ENCODE peak calls at places on chromosomes 1 and 21, in eight cellular contexts. X is foreskin keratinocyte; C is body of pancreas; D is CD4-positive, alpha-beta T cell; A is activated CD8-positive, alpha-beta T cell treated with anti-CD3 and anti-CD28 coated beads for 36 hours; H is glutamatergic neuron; E is Calu3; U is Peyer's patch. R is an unnamed sample.

GRCh38 chr1:162678439-162678838 is 46.2 kb downstream of the DDR2 start:
- DNase-seq in X (no peak), C (peak; percentile 19), D (no peak), A (no peak), H (no peak), E (no peak), U (no peak), R (no peak)

GRCh38 chr21:36699026-36699545 is at the start of gene SIM2:
- DNase-seq in X (no peak), C (no peak), D (no peak), A (no peak), H (peak; percentile 66), E (peak; percentile 77), U (no peak), R (no peak)

GRCh38 chr1:205456868-205457724 is 1.3 kb upstream of the BLACAT1 start:
- DNase-seq in X (no peak), C (no peak), D (no peak), A (no peak), H (peak; percentile 73), E (peak; percentile 43), U (no peak), R (no peak)

GRCh38 chr1:183051546-183051945 is 28.3 kb downstream of the LAMC1 start:
- DNase-seq in X (no peak), C (no peak), D (no peak), A (no peak), H (no peak), E (no peak), U (no peak), R (no peak)

GRCh38 chr1:16124377-16125087 is 31.3 kb downstream of the EPHA2 start:
- DNase-seq in X (no peak), C (no peak), D (no peak), A (no peak), H (no peak), E (no peak), U (no peak), R (no peak)

GRCh38 chr1:12229835-12230548 is at the start of gene VPS13D:
- DNase-seq in X (no peak), C (peak; percentile 83), D (peak; percentile 80), A (peak; percentile 89), H (peak; percentile 90), E (peak; percentile 82), U (peak; percentile 92), R (peak; percentile 83)

GRCh38 chr1:213931804-213932203 is 56.0 kb upstream of the PROX1 start:
- DNase-seq in X (no peak), C (no peak), D (no peak), A (no peak), H (peak; percentile 32), E (no peak), U (no peak), R (no peak)

GRCh38 chr1:103788377-103788776 is 38.7 kb downstream of the AMY1C start:
- DNase-seq in X (no peak), C (no peak), D (no peak), A (no peak), H (no peak), E (peak; percentile 1), U (no peak), R (no peak)

GRCh38 chr1:24297187-24297851 is 21.8 kb upstream of the GRHL3 start:
- DNase-seq in X (no peak), C (no peak), D (no peak), A (no peak), H (no peak), E (no peak), U (no peak), R (no peak)

GRCh38 chr1:161956097-161956496 is 67.6 kb downstream of the OLFML2B start:
- DNase-seq in X (no peak), C (no peak), D (no peak), A (no peak), H (no peak), E (no peak), U (no peak), R (no peak)

GRCh38 chr1:115280073-115280472 is 58.0 kb downstream of the NGF start:
- DNase-seq in X (no peak), C (peak; percentile 17), D (no peak), A (peak; percentile 6), H (no peak), E (no peak), U (no peak), R (no peak)

GRCh38 chr1:31934706-31935629 is 3.2 kb downstream of the PTP4A2 start:
- DNase-seq in X (no peak), C (no peak), D (no peak), A (peak; percentile 63), H (no peak), E (no peak), U (peak; percentile 49), R (no peak)

GRCh38 chr1:51567653-51568052 is 48.6 kb upstream of the EPS15 start:
- DNase-seq in X (no peak), C (peak; percentile 17), D (no peak), A (no peak), H (no peak), E (peak; percentile 23), U (no peak), R (no peak)

GRCh38 chr1:51570063-51570720 is 46.7 kb upstream of the OSBPL9 start:
- DNase-seq in X (no peak), C (no peak), D (no peak), A (no peak), H (no peak), E (no peak), U (no peak), R (no peak)

GRCh38 chr1:51568231-51568935 is 48.5 kb upstream of the OSBPL9 start:
- DNase-seq in X (no peak), C (no peak), D (no peak), A (no peak), H (no peak), E (no peak), U (no peak), R (no peak)

GRCh38 chr1:51572365-51572764 is 44.5 kb upstream of the OSBPL9 start:
- DNase-seq in X (no peak), C (no peak), D (no peak), A (no peak), H (no peak), E (no peak), U (no peak), R (no peak)

DNA sequence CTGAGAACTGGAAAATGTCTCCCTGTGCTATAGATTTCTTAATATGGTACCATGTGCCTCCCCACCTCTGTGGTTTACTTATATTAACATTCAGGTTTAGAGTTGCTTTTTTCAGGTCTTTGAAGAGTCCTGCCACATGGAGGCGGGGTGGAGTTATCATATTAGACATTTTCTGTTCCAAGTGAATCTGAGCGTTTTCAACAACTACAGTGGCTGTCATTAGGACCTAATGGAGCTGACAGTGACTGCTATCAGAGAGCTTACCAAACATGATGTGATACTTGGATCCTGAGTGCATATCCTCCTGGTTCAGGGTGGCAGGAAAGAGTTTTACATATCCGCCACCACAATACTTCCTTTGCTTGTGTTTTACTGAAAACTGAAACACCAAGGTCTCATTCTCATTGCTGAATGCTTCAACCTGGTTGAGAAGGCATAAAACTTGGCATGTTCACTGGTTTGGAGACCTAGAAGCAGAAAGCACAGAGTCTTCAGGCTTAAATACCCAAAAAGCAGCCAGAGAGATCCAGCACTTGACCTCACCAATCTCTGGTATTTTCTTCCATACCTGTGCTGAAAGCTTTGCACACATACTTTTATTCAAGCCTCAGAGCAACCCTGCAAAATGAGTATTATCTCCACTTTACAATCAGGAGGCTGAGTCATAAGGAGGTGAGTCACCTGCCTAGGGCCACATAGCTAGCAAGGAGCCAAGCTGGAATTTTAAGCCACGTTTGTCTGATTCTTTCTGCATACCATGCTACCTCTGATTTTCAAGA is 47.4 kb upstream of the OSBPL9 start:
- DNase-seq in X (peak; percentile 87), C (peak; percentile 45), D (peak; percentile 4), A (peak; percentile 68), H (no peak), E (peak; percentile 78), U (peak; percentile 67), R (no peak)
- TF ChIP-seq CTCF in X (peak; percentile 62), C (no peak), D (no peak), A (no peak), H (no peak), E (peak; percentile 20), U (no peak), R (no peak)

GRCh38 chr1:116720406-116721071 is 33.7 kb upstream of the CD2 start:
- DNase-seq in X (peak; percentile 55), C (no peak), D (no peak), A (no peak), H (no peak), E (no peak), U (no peak), R (no peak)
- TF ChIP-seq CTCF in X (peak; percentile 52), C (no peak), D (no peak), A (no peak), H (no peak), E (peak; percentile 20), U (no peak), R (no peak)

DNA sequence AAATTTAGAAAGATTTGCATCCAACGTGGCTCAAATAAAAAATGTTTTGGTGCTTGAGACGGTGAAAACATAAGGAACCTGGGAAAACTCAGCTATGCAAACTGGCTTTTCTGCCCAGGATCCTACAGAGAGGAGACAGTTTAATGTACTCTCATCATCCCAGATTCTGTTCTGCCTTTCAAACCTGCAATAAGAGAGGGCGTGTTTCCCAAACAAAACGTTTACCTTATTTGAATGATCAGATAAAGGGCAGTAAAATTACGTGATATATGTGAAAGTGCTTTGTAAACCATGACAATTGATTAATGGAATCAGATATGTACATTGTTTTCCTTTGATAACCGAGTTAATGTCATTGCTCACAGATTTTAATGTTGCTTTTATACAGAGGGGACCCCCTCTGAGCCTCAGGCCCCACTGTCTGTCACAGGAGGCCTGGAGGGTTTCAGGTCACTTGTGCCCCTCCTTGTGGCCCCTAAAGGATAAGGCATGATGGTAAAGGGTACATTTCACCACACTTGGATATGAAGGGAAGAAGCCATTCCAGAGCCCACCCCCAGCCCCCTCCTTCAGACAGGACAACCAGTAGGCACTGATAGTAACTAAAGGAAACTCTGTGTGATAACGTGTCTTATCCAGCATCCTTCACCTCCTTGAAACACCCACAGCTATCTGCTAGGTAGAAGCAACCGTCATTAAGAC is 157.6 kb downstream of the EDEM3 start:
- DNase-seq in X (no peak), C (no peak), D (no peak), A (no peak), H (no peak), E (no peak), U (no peak), R (no peak)
- TF ChIP-seq CTCF in X (peak; percentile 20), C (no peak), D (no peak), A (peak; percentile 13), H (no peak), E (peak; percentile 22), U (no peak), R (no peak)

DNA sequence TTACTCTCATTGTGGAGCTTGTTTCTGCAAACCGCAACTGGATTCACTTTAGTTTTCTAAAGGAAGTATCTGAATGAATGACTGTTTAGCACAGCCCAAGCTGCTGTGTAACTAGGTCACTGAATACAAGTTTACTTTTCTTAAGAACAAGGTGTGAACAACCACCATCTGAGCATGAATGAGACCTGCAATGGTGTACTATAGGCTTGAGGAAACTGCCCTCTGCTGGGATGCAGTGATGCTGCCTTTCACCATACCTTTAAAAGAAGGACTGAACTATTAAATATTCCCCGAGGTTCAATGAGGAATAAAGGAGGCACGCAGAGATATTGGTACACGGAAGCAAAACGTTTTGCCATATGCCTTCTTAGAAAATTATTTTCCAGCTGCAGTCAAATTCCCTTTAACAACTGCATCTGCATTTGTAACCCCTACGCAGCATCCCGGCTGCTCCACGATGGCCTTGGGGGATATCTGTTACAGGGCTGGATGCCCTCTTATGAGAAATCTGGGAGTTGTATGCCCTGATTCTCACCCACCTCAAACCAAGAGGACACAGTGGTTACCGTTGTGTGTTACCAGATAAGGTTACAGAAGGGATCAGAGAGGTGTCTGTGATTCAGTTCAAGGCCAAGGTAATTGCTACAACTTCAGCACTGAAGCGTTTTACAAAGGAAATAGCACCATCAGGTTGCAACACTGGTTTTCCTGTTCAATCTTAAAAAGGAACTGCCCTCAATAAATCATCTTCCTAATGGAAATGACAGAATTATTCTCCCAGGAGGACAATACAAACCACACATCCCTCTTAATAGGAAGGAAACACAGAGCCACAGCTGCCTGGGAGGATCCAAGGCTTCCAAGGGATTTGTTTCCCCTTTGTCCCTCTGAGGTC is 470.5 kb downstream of the LTN1 start:
- DNase-seq in X (no peak), C (no peak), D (no peak), A (peak; percentile 9), H (peak; percentile 13), E (peak; percentile 17), U (no peak), R (no peak)
- TF ChIP-seq CTCF in X (peak; percentile 61), C (no peak), D (no peak), A (no peak), H (no peak), E (peak; percentile 16), U (no peak), R (peak; percentile 39)